ENCODE peak calls at places on chromosomes 16 and 17, in ten cellular contexts. T is caudate nucleus; Y is breast epithelium; O is NCI-H1092 treated with DMSO at 0.1 percent for 48 hours; P is stimulated activated CD4-positive, alpha-beta T cell treated with anti-CD3 and anti-CD28 coated beads, Interleukin-1b, Interleukin-23, amount 100 ng/mL, for 24 hours; J is KG1; W is GM12865; N is A549; Q is EL; H is NK-92 treated with Interleukin-12 subunit alpha and Interleukin-12 subunit beta, amount 100 ng/mL, for 24 hours. E is an unnamed sample.

GRCh38 chr17:35146214-35146833 is 1.3 kb upstream of the UNC45B start:
- DNase-seq in Q (no peak), Y (no peak), H (no peak), P (no peak), W (no peak), N (no peak), T (no peak), J (no peak), O (no peak), E (no peak)

GRCh38 chr16:67653131-67654068 is 6.7 kb downstream of the ACD start:
- DNase-seq in O (no peak), Y (no peak), H (no peak), W (no peak), P (no peak), Q (peak), J (no peak), T (no peak), N (no peak), E (no peak)

GRCh38 chr17:6780886-6781285 is 4.9 kb downstream of the FBXO39 start:
- DNase-seq in T (no peak), O (no peak), W (no peak), J (no peak), Q (no peak), H (no peak), P (no peak), N (no peak), Y (no peak), E (no peak)

GRCh38 chr17:30267625-30268024 is 24.1 kb downstream of the BLMH start:
- DNase-seq in P (no peak), Q (peak), N (no peak), Y (no peak), O (no peak), J (no peak), T (no peak), H (no peak), W (no peak), E (no peak)

GRCh38 chr16:50473375-50473945 is 74.7 kb upstream of the NKD1 start:
- DNase-seq in O (no peak), T (no peak), N (no peak), Q (no peak), W (peak), H (no peak), Y (no peak), J (no peak), P (no peak), E (no peak)

GRCh38 chr16:65336169-65336568 is 214.3 kb upstream of the CDH11 start:
- DNase-seq in P (no peak), J (no peak), Q (peak), T (no peak), N (no peak), O (no peak), Y (no peak), H (no peak), W (no peak), E (no peak)

GRCh38 chr16:70642633-70643032 is 3.7 kb upstream of the IL34 start:
- DNase-seq in N (no peak), J (no peak), O (no peak), Y (no peak), T (no peak), H (no peak), Q (no peak), P (no peak), W (no peak), E (no peak)

GRCh38 chr17:5097101-5097834 is 14.4 kb downstream of the ZNF232 start:
- DNase-seq in O (peak), J (no peak), Q (no peak), Y (no peak), H (no peak), N (no peak), P (no peak), T (no peak), W (no peak), E (no peak)

GRCh38 chr17:33072421-33073175 is 81.0 kb downstream of the SPACA3 start:
- DNase-seq in H (no peak), Y (no peak), W (no peak), J (no peak), Q (no peak), P (no peak), T (no peak), O (no peak), N (no peak), E (no peak)

GRCh38 chr17:49742256-49742655 is 21.7 kb downstream of the FAM117A start:
- DNase-seq in Q (no peak), N (no peak), P (no peak), T (no peak), W (no peak), H (no peak), J (peak), O (no peak), Y (no peak), E (no peak)

GRCh38 chr16:83920894-83921491 is 22.1 kb downstream of the MLYCD start:
- DNase-seq in H (no peak), N (no peak), P (no peak), Y (no peak), T (no peak), Q (no peak), J (no peak), W (no peak), O (no peak), E (no peak)

GRCh38 chr16:30005341-30006094 is 5.3 kb downstream of the DOC2A start:
- DNase-seq in O (peak), Q (peak), N (peak), H (no peak), T (no peak), J (no peak), Y (no peak), W (peak), P (no peak), E (peak)

GRCh38 chr17:7816926-7817642 is 16.9 kb upstream of the KDM6B start:
- DNase-seq in Y (no peak), J (no peak), N (no peak), Q (no peak), H (no peak), O (no peak), T (no peak), P (no peak), W (no peak), E (no peak)

GRCh38 chr16:87016636-87017035 is 300.6 kb downstream of the C16orf95 start:
- DNase-seq in O (no peak), P (no peak), N (no peak), H (no peak), W (no peak), J (no peak), T (no peak), Q (no peak), Y (no peak), E (no peak)

GRCh38 chr16:69465083-69465721 is 40.8 kb downstream of the CYB5B start:
- DNase-seq in N (no peak), Y (no peak), W (peak), J (no peak), T (no peak), Q (peak), H (no peak), P (no peak), O (no peak), E (no peak)

GRCh38 chr16:88405325-88406060 is 22.7 kb downstream of the ZNF469 start:
- DNase-seq in P (no peak), T (no peak), Y (peak), Q (no peak), W (no peak), J (no peak), N (no peak), H (no peak), O (no peak), E (peak)

GRCh38 chr17:28744104-28744801 is 442 bp downstream of the TRAF4 start:
- DNase-seq in H (no peak), O (no peak), P (no peak), Y (no peak), Q (peak), T (no peak), N (peak), J (peak), W (peak), E (peak)

GRCh38 chr17:77212833-77213777 is 72.3 kb downstream of the SEC14L1 start:
- DNase-seq in J (no peak), O (no peak), T (no peak), W (no peak), P (no peak), N (no peak), Q (no peak), Y (no peak), H (no peak), E (no peak)

GRCh38 chr17:50653738-50654137 is 19.1 kb downstream of the ABCC3 start:
- DNase-seq in J (no peak), H (no peak), Q (no peak), T (no peak), N (no peak), W (no peak), Y (no peak), O (no peak), P (no peak), E (no peak)

GRCh38 chr16:25228372-25228771 is 11.6 kb downstream of the AQP8 start:
- DNase-seq in Y (no peak), W (no peak), Q (no peak), P (no peak), N (no peak), T (no peak), O (no peak), H (no peak), J (no peak), E (no peak)

GRCh38 chr17:951388-952132 is 28.0 kb downstream of the NXN start:
- DNase-seq in J (no peak), H (no peak), W (no peak), Y (no peak), P (no peak), Q (peak), N (peak), O (no peak), T (no peak), E (no peak)

GRCh38 chr16:66931665-66932064 is 2.5 kb downstream of the CIAO2B start:
- DNase-seq in P (no peak), J (no peak), N (no peak), Q (no peak), H (no peak), T (no peak), O (no peak), Y (no peak), W (no peak), E (no peak)

GRCh38 chr16:57383276-57384247 is 11.3 kb downstream of the CX3CL1 start:
- DNase-seq in Y (no peak), P (no peak), O (no peak), J (no peak), H (no peak), Q (peak), N (no peak), T (no peak), W (no peak), E (no peak)

GRCh38 chr16:56041556-56042140 is 149.6 kb upstream of the GNAO1 start:
- DNase-seq in T (no peak), J (no peak), Q (peak), N (peak), Y (no peak), P (no peak), H (peak), O (peak), W (peak), E (no peak)

GRCh38 chr16:15484662-15485061 is 50.3 kb downstream of the BMERB1 start:
- DNase-seq in Q (peak), O (no peak), W (no peak), N (no peak), H (no peak), T (no peak), P (no peak), J (no peak), Y (no peak), E (no peak)

GRCh38 chr17:63419949-63420867 is 25.9 kb downstream of the CYB561 start:
- DNase-seq in H (no peak), Y (no peak), N (no peak), J (peak), T (no peak), Q (no peak), P (peak), W (no peak), O (no peak), E (no peak)

GRCh38 chr17:18070861-18071340 is 16.8 kb upstream of the DRG2 start:
- DNase-seq in Q (peak), H (no peak), J (no peak), Y (no peak), N (no peak), P (no peak), W (peak), O (no peak), T (no peak), E (peak)

GRCh38 chr17:55246583-55246982 is 18.2 kb upstream of the HLF start:
- DNase-seq in W (no peak), Q (no peak), Y (no peak), N (no peak), T (no peak), P (no peak), J (no peak), O (no peak), H (no peak), E (no peak)

GRCh38 chr16:3637371-3637923 is 17.0 kb upstream of the DNASE1 start:
- DNase-seq in J (peak), Y (no peak), P (no peak), Q (peak), T (no peak), W (peak), N (no peak), O (no peak), H (no peak), E (no peak)

GRCh38 chr17:19702231-19702641 is 14.1 kb downstream of the SLC47A2 start:
- DNase-seq in Y (no peak), Q (no peak), T (no peak), J (no peak), O (no peak), N (no peak), P (no peak), H (no peak), W (no peak), E (no peak)

GRCh38 chr17:27295945-27296344 is 2.0 kb downstream of the WSB1 start:
- DNase-seq in J (no peak), T (no peak), O (no peak), W (peak), N (no peak), H (no peak), Q (peak), P (no peak), Y (no peak), E (no peak)

GRCh38 chr16:66954097-66954659 is 6.9 kb upstream of the CES3 start:
- DNase-seq in H (peak), Q (peak), N (peak), Y (peak), T (no peak), P (peak), O (peak), J (peak), W (peak), E (peak)

GRCh38 chr17:74307984-74308773 is 17.8 kb upstream of the KIF19 start:
- DNase-seq in W (no peak), J (peak), P (no peak), T (no peak), N (no peak), O (no peak), Q (no peak), Y (no peak), H (no peak), E (no peak)

GRCh38 chr16:27826081-27826892 is 237.2 kb downstream of the GSG1L start:
- DNase-seq in W (no peak), N (no peak), J (no peak), T (no peak), P (no peak), Q (no peak), O (no peak), H (no peak), Y (peak), E (no peak)

GRCh38 chr16:53031323-53031942 is 21.3 kb downstream of the CHD9NB start:
- DNase-seq in P (no peak), Y (no peak), T (no peak), O (no peak), W (no peak), H (no peak), J (no peak), Q (no peak), N (no peak), E (no peak)

GRCh38 chr17:4948997-4949320 is 629 bp upstream of the PFN1 start:
- DNase-seq in T (no peak), J (peak), H (peak), O (no peak), P (peak), Y (peak), Q (peak), W (peak), N (no peak), E (peak)

GRCh38 chr16:49414651-49415050 is 41.0 kb downstream of the C16orf78 start:
- DNase-seq in Y (no peak), P (no peak), T (no peak), W (no peak), H (no peak), N (no peak), Q (no peak), O (no peak), J (no peak), E (no peak)

GRCh38 chr16:27400751-27401620 is 988 bp upstream of the IL21R start:
- DNase-seq in J (no peak), Q (peak), W (no peak), P (no peak), T (no peak), O (no peak), H (no peak), Y (no peak), N (no peak), E (peak)

GRCh38 chr17:2174471-2175293 is 119.8 kb downstream of the HIC1 start:
- DNase-seq in Y (no peak), J (peak), W (no peak), P (no peak), N (no peak), O (peak), Q (peak), H (no peak), T (no peak), E (peak)

GRCh38 chr16:85611455-85612190 is 1.5 kb upstream of the GSE1 start:
- DNase-seq in W (peak), P (peak), J (peak), T (no peak), Q (peak), O (peak), N (peak), H (no peak), Y (peak), E (peak)

E was measured in stromal cell of bone marrow.